ENCODE peak calls at places on chromosomes 2 and 18, in nine cellular contexts. D, H, A, U, V, J, I, P and S are unnamed samples.

GRCh38 chr2:70842401-70842800 is 6.8 kb upstream of the CD207 start:
- DNase-seq in D (no peak), H (no peak), A (no peak), U (no peak), V (no peak), J (no peak), I (no peak), P (no peak), S (no peak)

GRCh38 chr2:131151398-131151797 is 46.3 kb downstream of the PLEKHB2 start:
- DNase-seq in D (no peak), H (no peak), A (no peak), U (no peak), V (no peak), J (no peak), I (no peak), P (no peak), S (no peak)

GRCh38 chr2:109375656-109376055 is 238.1 kb downstream of the SEPTIN10 start:
- DNase-seq in D (no peak), H (no peak), A (no peak), U (no peak), V (peak; percentile 6), J (no peak), I (peak; percentile 51), P (no peak), S (no peak)

GRCh38 chr2:197042613-197043248 is 116.2 kb upstream of the PGAP1 start:
- DNase-seq in D (no peak), H (no peak), A (no peak), U (no peak), V (no peak), J (no peak), I (no peak), P (no peak), S (no peak)

GRCh38 chr18:75208055-75208835 is 694 bp downstream of the PTGR3 start:
- DNase-seq in D (peak; percentile 64), H (peak; percentile 18), A (peak; percentile 73), U (peak; percentile 44), V (peak; percentile 48), J (peak; percentile 76), I (peak; percentile 77), P (peak; percentile 42), S (peak; percentile 79)

GRCh38 chr2:107303964-107304363 is 418.0 kb upstream of the ST6GAL2 start:
- DNase-seq in D (no peak), H (no peak), A (no peak), U (no peak), V (no peak), J (no peak), I (no peak), P (no peak), S (no peak)

GRCh38 chr2:234949762-234950434 is 1.9 kb upstream of the SH3BP4 start:
- DNase-seq in D (no peak), H (peak; percentile 50), A (peak; percentile 14), U (no peak), V (no peak), J (no peak), I (no peak), P (no peak), S (no peak)

GRCh38 chr2:105974800-105975199 is 219.3 kb downstream of the UXS1 start:
- DNase-seq in D (no peak), H (no peak), A (no peak), U (no peak), V (no peak), J (no peak), I (no peak), P (no peak), S (no peak)

GRCh38 chr2:133780997-133781513 is 212.8 kb upstream of the NCKAP5 start:
- DNase-seq in D (no peak), H (no peak), A (no peak), U (no peak), V (no peak), J (no peak), I (no peak), P (no peak), S (no peak)

GRCh38 chr2:215611609-215612386 is 175.9 kb upstream of the FN1 start:
- DNase-seq in D (no peak), H (peak; percentile 65), A (no peak), U (peak; percentile 16), V (no peak), J (no peak), I (no peak), P (no peak), S (no peak)

GRCh38 chr18:46751882-46752281 is 5.0 kb downstream of the ST8SIA5 start:
- DNase-seq in D (no peak), H (no peak), A (no peak), U (no peak), V (no peak), J (no peak), I (no peak), P (no peak), S (no peak)

GRCh38 chr2:40384714-40385113 is 67.2 kb downstream of the SLC8A1 start:
- DNase-seq in D (no peak), H (no peak), A (no peak), U (peak; percentile 20), V (no peak), J (no peak), I (no peak), P (no peak), S (no peak)

GRCh38 chr18:70781860-70782453 is 493.1 kb downstream of the SOCS6 start:
- DNase-seq in D (peak; percentile 25), H (peak; percentile 27), A (peak; percentile 55), U (peak; percentile 53), V (no peak), J (no peak), I (no peak), P (peak; percentile 57), S (peak; percentile 36)

GRCh38 chr2:129766159-129766485 is 213.3 kb upstream of the RAB6C start:
- DNase-seq in D (no peak), H (no peak), A (no peak), U (no peak), V (no peak), J (no peak), I (no peak), P (no peak), S (no peak)

GRCh38 chr18:49094136-49094535 is 143.4 kb upstream of the SMAD7 start:
- DNase-seq in D (no peak), H (no peak), A (no peak), U (peak; percentile 24), V (no peak), J (no peak), I (no peak), P (peak; percentile 21), S (no peak)

GRCh38 chr2:1721706-1722483 is 22.4 kb downstream of the PXDN start:
- DNase-seq in D (no peak), H (no peak), A (no peak), U (no peak), V (no peak), J (no peak), I (no peak), P (no peak), S (peak; percentile 17)

GRCh38 chr18:59123588-59124369 is 15.9 kb upstream of the SEC11C start:
- DNase-seq in D (no peak), H (no peak), A (no peak), U (no peak), V (no peak), J (no peak), I (no peak), P (no peak), S (no peak)

GRCh38 chr2:171894612-171894947 is 536 bp upstream of the SLC25A12 start:
- DNase-seq in D (no peak), H (no peak), A (no peak), U (no peak), V (no peak), J (no peak), I (no peak), P (no peak), S (no peak)

GRCh38 chr2:162099836-162100235 is 25.8 kb upstream of the DPP4 start:
- DNase-seq in D (no peak), H (no peak), A (no peak), U (no peak), V (no peak), J (no peak), I (no peak), P (no peak), S (no peak)

GRCh38 chr2:30662268-30663131 is 144.7 kb downstream of the CAPN13 start:
- DNase-seq in D (peak; percentile 46), H (no peak), A (no peak), U (no peak), V (no peak), J (no peak), I (no peak), P (no peak), S (no peak)

GRCh38 chr18:13606589-13607254 is 119.6 kb downstream of the FAM210A start:
- DNase-seq in D (no peak), H (no peak), A (no peak), U (no peak), V (no peak), J (no peak), I (no peak), P (no peak), S (no peak)

DNA sequence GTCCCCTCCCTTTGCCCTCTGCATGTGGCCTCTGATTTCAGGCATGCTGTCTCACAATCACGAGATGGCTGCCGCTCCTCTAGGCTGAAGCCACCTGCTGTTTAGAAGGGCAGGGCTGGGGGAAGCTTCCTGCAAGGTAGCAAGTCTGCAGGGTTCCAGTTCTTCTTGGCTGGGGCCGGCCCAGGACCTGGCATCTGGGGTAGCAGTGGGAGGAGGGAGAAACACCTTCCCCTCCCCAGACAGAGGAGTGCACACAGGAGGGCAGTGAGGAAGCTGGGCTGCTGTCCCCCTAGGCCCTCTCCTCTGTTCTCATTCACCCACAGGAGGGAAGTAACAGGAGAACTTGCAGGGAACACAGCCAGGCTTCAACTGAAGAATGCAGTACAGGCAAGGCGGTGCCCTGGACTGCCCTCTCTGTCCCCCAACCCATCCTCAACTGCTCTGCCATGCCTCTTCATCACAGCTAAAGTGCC is 345.9 kb upstream of the HS6ST1 start:
- DNase-seq in D (no peak), H (no peak), A (no peak), U (no peak), V (no peak), J (no peak), I (peak; percentile 20), P (no peak), S (no peak)
- H3K36me3 ChIP-seq in D (no peaks in the 10 kb centered on the region), H (no peaks in the 10 kb centered on the region), A (no peaks in the 10 kb centered on the region), U (no peaks in the 10 kb centered on the region), V (no peaks in the 10 kb centered on the region), J (no peaks in the 10 kb centered on the region), I (no peaks in the 10 kb centered on the region), P (no peaks in the 10 kb centered on the region), S (no peaks in the 10 kb centered on the region)

GRCh38 chr2:15919716-15920444 is 20.5 kb upstream of the MYCN start:
- DNase-seq in D (no peak), H (no peak), A (no peak), U (no peak), V (no peak), J (no peak), I (no peak), P (no peak), S (no peak)
- H3K27ac ChIP-seq in D (no peak overlapping the region), H (no peak overlapping the region), A (no peak overlapping the region), U (no peak overlapping the region), V (no peak overlapping the region), J (no peak overlapping the region), I (no peak overlapping the region), P (no peak overlapping the region), S (no peak overlapping the region)

GRCh38 chr2:9951522-9952285 is at the start of gene GRHL1:
- DNase-seq in D (peak; percentile 94), H (peak; percentile 85), A (peak; percentile 96), U (peak; percentile 86), V (peak; percentile 89), J (peak; percentile 97), I (peak; percentile 93), P (peak; percentile 89), S (peak; percentile 97)
- TF ChIP-seq POLR2A in D (no peak), H (peak; percentile 46), A (no peak), U (peak; percentile 50), V (no peak), J (peak; percentile 44), I (peak; percentile 26), P (no peak), S (peak; percentile 88)

GRCh38 chr18:52237551-52237950 is 102.4 kb upstream of the DCC start:
- DNase-seq in D (no peak), H (no peak), A (no peak), U (no peak), V (no peak), J (no peak), I (no peak), P (no peak), S (no peak)
- H3K36me3 ChIP-seq in D (no peaks in the 10 kb centered on the region), H (no peaks in the 10 kb centered on the region), A (no peaks in the 10 kb centered on the region), U (no peaks in the 10 kb centered on the region), V (no peaks in the 10 kb centered on the region), J (no peaks in the 10 kb centered on the region), I (no peaks in the 10 kb centered on the region), P (no peaks in the 10 kb centered on the region), S (no peaks in the 10 kb centered on the region)